ENCODE peak calls at places on chromosomes 2 and 18, in eight cellular contexts. R, X, W, L, M, T, D and G are unnamed samples.

GRCh38 chr18:50665519-50665918 is 105.6 kb downstream of the MAPK4 start:
- DNase-seq in M (no peak), D (peak), W (no peak), X (no peak), R (no peak), T (no peak), L (no peak), G (no peak)

GRCh38 chr2:180991820-180992219 is 11.4 kb downstream of the UBE2E3 start:
- DNase-seq in X (no peak), T (no peak), L (no peak), M (no peak), D (no peak), W (no peak), R (no peak), G (no peak)

GRCh38 chr18:79614211-79615028 is 65.2 kb upstream of the CTDP1 start:
- DNase-seq in D (no peak), X (no peak), T (no peak), W (peak), L (no peak), M (no peak), R (no peak), G (no peak)

GRCh38 chr18:13895505-13896033 is 19.8 kb downstream of the MC2R start:
- DNase-seq in D (no peak), M (no peak), T (no peak), X (no peak), L (no peak), R (peak), W (no peak), G (no peak)

GRCh38 chr2:12304494-12305228 is 412.1 kb upstream of the TRIB2 start:
- DNase-seq in D (no peak), L (no peak), W (no peak), T (no peak), X (peak), M (peak), R (no peak), G (peak)

GRCh38 chr2:217994776-217995274 is 8.0 kb downstream of the TNS1 start:
- DNase-seq in R (no peak), W (no peak), X (peak), T (peak), L (no peak), M (peak), D (peak), G (peak)

GRCh38 chr2:2702385-2702784 is 371.3 kb upstream of the MYT1L start:
- DNase-seq in W (no peak), D (no peak), L (no peak), X (no peak), R (no peak), T (no peak), M (no peak), G (no peak)

GRCh38 chr2:203404996-203405395 is 76.8 kb downstream of the ABI2 start:
- DNase-seq in L (no peak), W (no peak), D (no peak), T (no peak), R (no peak), M (peak), X (peak), G (peak)

GRCh38 chr2:172513935-172514586 is 41.8 kb upstream of the PDK1 start:
- DNase-seq in L (no peak), W (no peak), M (no peak), R (peak), X (no peak), T (no peak), D (no peak), G (no peak)

GRCh38 chr18:63979409-63979908 is 9.6 kb downstream of the SERPINB8 start:
- DNase-seq in R (peak), D (no peak), L (peak), M (peak), X (peak), W (peak), T (no peak), G (no peak)

GRCh38 chr2:188196343-188197008 is 95.2 kb upstream of the GULP1 start:
- DNase-seq in R (no peak), W (no peak), M (peak), X (peak), L (no peak), D (no peak), T (no peak), G (peak)

GRCh38 chr18:28794459-28795245 is 617.7 kb upstream of the CDH2 start:
- DNase-seq in D (no peak), X (peak), W (no peak), M (peak), R (no peak), L (no peak), T (peak), G (peak)

GRCh38 chr2:23688486-23689130 is 238.3 kb downstream of the ATAD2B start:
- DNase-seq in T (no peak), M (no peak), L (no peak), X (no peak), D (no peak), W (no peak), R (no peak), G (no peak)

GRCh38 chr18:59044855-59045254 is 94.8 kb upstream of the SEC11C start:
- DNase-seq in M (no peak), D (no peak), T (no peak), R (no peak), W (no peak), L (no peak), X (no peak), G (no peak)

GRCh38 chr18:35571138-35571537 is 10.4 kb upstream of the GALNT1 start:
- DNase-seq in X (peak), M (peak), D (no peak), R (no peak), L (no peak), T (no peak), W (no peak), G (no peak)

GRCh38 chr2:126703311-126703710 is 47.4 kb downstream of the GYPC start:
- DNase-seq in X (no peak), W (peak), D (no peak), M (no peak), T (no peak), L (no peak), R (no peak), G (no peak)

GRCh38 chr2:150505178-150505577 is 17.7 kb upstream of the RND3 start:
- DNase-seq in R (no peak), L (no peak), W (no peak), X (no peak), D (no peak), M (no peak), T (no peak), G (no peak)
- H3K4me3 ChIP-seq in R (no peak), L (no peak), W (no peak), X (no peak), D (no peak), M (no peak), T (no peak), G (no peak)

GRCh38 chr2:120291464-120292311 is 39.0 kb downstream of the RALB start:
- DNase-seq in W (no peak), M (peak), L (no peak), T (no peak), R (no peak), D (no peak), X (peak), G (no peak)
- H3K4me3 ChIP-seq in W (no peak), M (no peak), L (no peak), T (no peak), R (no peak), D (no peak), X (no peak), G (no peak)

DNA sequence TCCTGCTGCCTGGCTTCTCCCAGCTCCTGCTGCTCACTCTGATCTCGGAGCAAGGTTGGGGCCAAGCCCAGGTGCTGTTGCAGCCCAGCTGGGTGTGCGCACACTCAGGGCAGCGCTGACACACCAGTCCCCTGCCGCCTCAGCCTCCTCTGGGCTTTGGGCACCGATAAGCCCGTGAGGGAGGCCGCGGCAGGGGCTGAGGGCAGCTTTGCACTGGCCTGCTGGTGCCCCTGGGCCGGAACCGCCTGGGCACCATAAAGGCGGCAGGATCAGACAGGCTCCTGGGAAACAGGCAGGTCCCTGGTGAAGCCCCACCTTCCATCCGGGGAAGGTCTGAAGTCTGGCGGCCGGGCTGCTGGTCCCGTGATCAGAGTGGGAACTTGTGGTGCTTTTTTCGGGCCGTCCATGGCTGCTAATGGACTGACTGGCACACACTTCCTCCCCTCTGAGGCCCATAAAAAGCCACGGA is 14.1 kb upstream of the EML6 start:
- DNase-seq in W (no peak), T (no peak), M (no peak), D (peak), L (peak), R (peak), X (no peak), G (no peak)
- H3K4me3 ChIP-seq in W (peak), T (peak), M (peak), D (peak), L (peak), R (peak), X (peak), G (peak)

DNA sequence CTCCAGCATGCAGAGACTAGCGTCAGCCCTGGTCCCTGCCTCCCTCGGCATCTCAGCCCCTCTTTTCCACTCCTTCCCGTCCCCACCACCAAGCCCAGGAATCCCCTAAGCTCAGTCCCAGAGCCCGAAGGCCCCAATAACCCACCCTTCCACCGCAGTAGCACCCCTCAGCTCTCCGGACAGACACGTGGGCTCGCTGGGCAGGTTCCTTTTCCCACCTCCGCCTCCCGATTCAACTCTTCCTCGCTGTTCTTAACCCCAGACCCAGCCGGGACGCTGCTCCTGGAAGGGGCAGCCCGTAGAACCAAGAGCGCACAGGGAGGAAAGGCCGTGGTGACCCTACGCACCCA is 1.4 kb downstream of the IHH start:
- DNase-seq in T (no peak), W (peak), X (no peak), R (peak), M (peak), L (no peak), D (no peak), G (no peak)
- H3K4me3 ChIP-seq in T (no peak), W (no peak), X (no peak), R (peak), M (no peak), L (peak), D (peak), G (no peak)

GRCh38 chr2:97713296-97714083 is at the start of gene ZAP70:
- DNase-seq in M (no peak), W (no peak), R (no peak), T (no peak), L (no peak), X (no peak), D (peak), G (no peak)
- H3K4me3 ChIP-seq in M (no peak), W (no peak), R (no peak), T (no peak), L (peak), X (no peak), D (no peak), G (no peak)

GRCh38 chr2:136116111-136116812 is 1.7 kb downstream of the CXCR4 start:
- DNase-seq in D (peak), X (no peak), W (peak), M (peak), R (peak), T (no peak), L (peak), G (no peak)
- H3K4me3 ChIP-seq in D (peak), X (peak), W (peak), M (no peak), R (peak), T (no peak), L (peak), G (peak)

GRCh38 chr18:74146756-74147155 is 878 bp downstream of the FBXO15 start:
- DNase-seq in D (no peak), W (no peak), X (peak), R (no peak), L (no peak), M (peak), T (peak), G (peak)
- H3K4me3 ChIP-seq in D (peak), W (no peak), X (peak), R (peak), L (no peak), M (peak), T (peak), G (peak)

GRCh38 chr2:108349571-108349928 is 28.2 kb upstream of the SULT1C4 start:
- DNase-seq in R (no peak), X (no peak), M (no peak), W (no peak), L (no peak), T (no peak), D (no peak), G (no peak)
- H3K4me3 ChIP-seq in R (no peak), X (no peak), M (no peak), W (no peak), L (no peak), T (no peak), D (no peak), G (no peak)